ENCODE peak calls at places on chromosome 16, in seven cellular contexts. Y is ELF-1, I is retinal pigment epithelial cell, A is GOT3, F is cardiac muscle cell, H is Right ventricle myocardium inferior, E is IMR-90. L is an unnamed sample.

GRCh38 chr16:89193576-89194293 is 6.6 kb downstream of the SLC22A31 start:
- DNase-seq in Y (no peak), I (no peak), A (no peak), F (no peak), H (peak), E (no peak), L (no peak)

GRCh38 chr16:82653550-82654511 is 27.1 kb downstream of the CDH13 start:
- DNase-seq in Y (peak), I (no peak), A (no peak), F (peak), H (no peak), E (peak), L (peak)

GRCh38 chr16:65176603-65177002 is 54.7 kb upstream of the CDH11 start:
- DNase-seq in Y (no peak), I (no peak), A (no peak), F (peak), H (peak), E (peak), L (no peak)

GRCh38 chr16:54135361-54136275 is 151.0 kb downstream of the IRX3 start:
- DNase-seq in Y (no peak), I (peak), A (no peak), F (peak), H (no peak), E (peak), L (no peak)

GRCh38 chr16:24273511-24273910 is 17.4 kb downstream of the CACNG3 start:
- DNase-seq in Y (no peak), I (peak), A (no peak), F (peak), H (no peak), E (peak), L (no peak)

GRCh38 chr16:22979038-22979437 is 165.1 kb downstream of the HS3ST2 start:
- DNase-seq in Y (no peak), I (no peak), A (no peak), F (no peak), H (no peak), E (no peak), L (no peak)

GRCh38 chr16:10172848-10173655 is 9.2 kb downstream of the GRIN2A start:
- DNase-seq in Y (peak), I (no peak), A (no peak), F (no peak), H (no peak), E (no peak), L (no peak)

GRCh38 chr16:84986879-84987278 is 24.5 kb downstream of the ZDHHC7 start:
- DNase-seq in Y (no peak), I (no peak), A (no peak), F (no peak), H (no peak), E (no peak), L (no peak)

GRCh38 chr16:49828545-49829267 is 27.2 kb downstream of the ZNF423 start:
- DNase-seq in Y (no peak), I (no peak), A (no peak), F (no peak), H (peak), E (no peak), L (no peak)

GRCh38 chr16:17160285-17160854 is 310.4 kb downstream of the XYLT1 start:
- DNase-seq in Y (no peak), I (no peak), A (no peak), F (no peak), H (no peak), E (peak), L (no peak)

GRCh38 chr16:29147710-29148425 is 163.0 kb downstream of the LAT start:
- DNase-seq in Y (peak), I (no peak), A (no peak), F (no peak), H (peak), E (no peak), L (no peak)

GRCh38 chr16:74738134-74738541 is 36.5 kb downstream of the FA2H start:
- DNase-seq in Y (no peak), I (no peak), A (no peak), F (no peak), H (no peak), E (peak), L (no peak)

GRCh38 chr16:66476328-66477027 is 49.4 kb downstream of the BEAN1 start:
- DNase-seq in Y (peak), I (no peak), A (no peak), F (peak), H (no peak), E (no peak), L (peak)

GRCh38 chr16:57629516-57630401 is 1.3 kb downstream of the ADGRG1 start:
- DNase-seq in Y (no peak), I (no peak), A (no peak), F (no peak), H (peak), E (no peak), L (no peak)

GRCh38 chr16:67280090-67281015 is 1.0 kb downstream of the PLEKHG4 start:
- DNase-seq in Y (no peak), I (no peak), A (no peak), F (no peak), H (no peak), E (no peak), L (no peak)

GRCh38 chr16:77273815-77274214 is 74.6 kb downstream of the SYCE1L start:
- DNase-seq in Y (no peak), I (no peak), A (no peak), F (peak), H (no peak), E (no peak), L (no peak)

GRCh38 chr16:88103581-88104188 is 152.5 kb downstream of the BANP start:
- DNase-seq in Y (no peak), I (no peak), A (no peak), F (no peak), H (no peak), E (no peak), L (no peak)

GRCh38 chr16:86783626-86784266 is 205.4 kb downstream of the FOXL1 start:
- DNase-seq in Y (no peak), I (no peak), A (no peak), F (no peak), H (no peak), E (no peak), L (no peak)

GRCh38 chr16:65845466-65846209 is 520.9 kb upstream of the CDH5 start:
- DNase-seq in Y (peak), I (no peak), A (no peak), F (peak), H (no peak), E (peak), L (no peak)

GRCh38 chr16:26598061-26598460 is 468.7 kb upstream of the C16orf82 start:
- DNase-seq in Y (peak), I (no peak), A (no peak), F (no peak), H (no peak), E (no peak), L (peak)

GRCh38 chr16:23668873-23669272 is 9.8 kb upstream of the PLK1 start:
- DNase-seq in Y (no peak), I (no peak), A (no peak), F (no peak), H (no peak), E (no peak), L (no peak)

GRCh38 chr16:66590322-66590721 is 11.1 kb downstream of the CMTM2 start:
- DNase-seq in Y (no peak), I (no peak), A (no peak), F (no peak), H (no peak), E (no peak), L (no peak)

GRCh38 chr16:81926036-81926435 is 85.2 kb downstream of the SDR42E1 start:
- DNase-seq in Y (no peak), I (no peak), A (no peak), F (no peak), H (no peak), E (no peak), L (no peak)

GRCh38 chr16:49021136-49021535 is 260.5 kb downstream of the CBLN1 start:
- DNase-seq in Y (no peak), I (peak), A (no peak), F (no peak), H (no peak), E (peak), L (no peak)

GRCh38 chr16:87784812-87785211 is 19.0 kb upstream of the KLHDC4 start:
- DNase-seq in Y (peak), I (no peak), A (no peak), F (peak), H (no peak), E (peak), L (no peak)

GRCh38 chr16:30787613-30788378 is 791 bp upstream of the ZNF629 start:
- DNase-seq in Y (no peak), I (no peak), A (no peak), F (no peak), H (no peak), E (no peak), L (no peak)

GRCh38 chr16:84115919-84116719 is 623 bp downstream of the MBTPS1 start:
- DNase-seq in Y (no peak), I (no peak), A (no peak), F (peak), H (no peak), E (peak), L (no peak)

GRCh38 chr16:38941-39892 is 14.2 kb downstream of the POLR3K start:
- DNase-seq in Y (no peak), I (no peak), A (no peak), F (no peak), H (no peak), E (no peak), L (no peak)

GRCh38 chr16:49276646-49277385 is 4.8 kb downstream of the CBLN1 start:
- DNase-seq in Y (peak), I (no peak), A (no peak), F (no peak), H (no peak), E (no peak), L (no peak)

GRCh38 chr16:58002936-58003335 is 1.7 kb downstream of the USB1 start:
- DNase-seq in Y (no peak), I (no peak), A (no peak), F (no peak), H (no peak), E (no peak), L (no peak)

GRCh38 chr16:74304835-74305176 is 8.2 kb downstream of the PSMD7 start:
- DNase-seq in Y (no peak), I (no peak), A (no peak), F (no peak), H (no peak), E (no peak), L (no peak)

GRCh38 chr16:11675561-11676511 is 7.6 kb downstream of the SNN start:
- DNase-seq in Y (peak), I (peak), A (no peak), F (no peak), H (no peak), E (peak), L (no peak)

GRCh38 chr16:17238285-17239028 is 232.3 kb downstream of the XYLT1 start:
- DNase-seq in Y (no peak), I (no peak), A (no peak), F (no peak), H (no peak), E (no peak), L (peak)

GRCh38 chr16:86313631-86314030 is 196.7 kb upstream of the FOXF1 start:
- DNase-seq in Y (no peak), I (no peak), A (no peak), F (no peak), H (no peak), E (no peak), L (no peak)

GRCh38 chr16:47664653-47665325 is 203.7 kb downstream of the PHKB start:
- DNase-seq in Y (no peak), I (no peak), A (no peak), F (no peak), H (no peak), E (peak), L (no peak)

GRCh38 chr16:23145186-23145585 is 4.1 kb downstream of the USP31 start:
- DNase-seq in Y (no peak), I (no peak), A (no peak), F (no peak), H (no peak), E (no peak), L (peak)

GRCh38 chr16:59113009-59113408 is 378.9 kb upstream of the GOT2 start:
- DNase-seq in Y (no peak), I (no peak), A (no peak), F (no peak), H (no peak), E (no peak), L (no peak)

GRCh38 chr16:49414651-49415050 is 41.0 kb downstream of the C16orf78 start:
- DNase-seq in Y (no peak), I (no peak), A (no peak), F (no peak), H (no peak), E (no peak), L (no peak)

GRCh38 chr16:89084411-89084810 is 9.2 kb upstream of the ACSF3 start:
- DNase-seq in Y (no peak), I (no peak), A (no peak), F (no peak), H (no peak), E (no peak), L (no peak)